ENCODE peak calls at places on chromosomes 2 and 18, in ten cellular contexts. N is NCI-H1105; S is CD4-positive, CD25-positive, alpha-beta regulatory T cell; P is renal cortical epithelial cell; G is effector memory CD8-positive, alpha-beta T cell; Z is AG10803; H is NCI-H1092 treated with DMSO at 0.1 percent for 48 hours; K is epithelial cell of esophagus; D is hippocampal formation; B is EH. W is an unnamed sample.

GRCh38 chr2:177334940-177335543 is 57.5 kb upstream of the AGPS start:
- DNase-seq in D (peak), G (peak), Z (peak), H (peak), P (peak), S (peak), N (peak), B (peak), K (peak), W (no peak)

GRCh38 chr2:240464514-240465241 is 29.2 kb downstream of the GPC1 start:
- DNase-seq in P (no peak), Z (no peak), G (no peak), D (no peak), S (no peak), H (no peak), N (no peak), B (no peak), K (no peak), W (peak)

GRCh38 chr2:96404446-96405373 is 69.1 kb downstream of the NCAPH start:
- DNase-seq in H (peak), Z (no peak), S (no peak), G (no peak), N (peak), B (no peak), D (peak), P (peak), K (no peak), W (no peak)

GRCh38 chr2:70946832-70947442 is 11.2 kb downstream of the ATP6V1B1 start:
- DNase-seq in H (peak), B (peak), P (peak), Z (peak), D (peak), S (peak), N (peak), K (peak), G (peak), W (peak)

GRCh38 chr2:147464737-147465437 is 379.9 kb upstream of the ACVR2A start:
- DNase-seq in Z (no peak), D (no peak), H (no peak), P (peak), S (no peak), B (no peak), N (no peak), G (no peak), K (peak), W (no peak)

GRCh38 chr2:145692971-145693478 is 1173.1 kb upstream of the ZEB2 start:
- DNase-seq in D (no peak), H (no peak), B (peak), G (no peak), P (peak), Z (peak), K (peak), N (no peak), S (no peak), W (no peak)

GRCh38 chr2:194698012-194698411 is 959.0 kb upstream of the SLC39A10 start:
- DNase-seq in N (no peak), G (no peak), B (no peak), Z (no peak), P (no peak), S (no peak), K (no peak), H (no peak), D (no peak), W (no peak)

GRCh38 chr2:118557016-118557415 is 290.4 kb downstream of the EN1 start:
- DNase-seq in D (no peak), K (no peak), Z (no peak), B (no peak), G (no peak), N (no peak), S (no peak), P (no peak), H (no peak), W (no peak)

GRCh38 chr2:203893386-203893785 is 25.8 kb downstream of the CTLA4 start:
- DNase-seq in N (no peak), S (no peak), H (no peak), B (no peak), D (peak), G (no peak), P (no peak), K (no peak), Z (peak), W (no peak)

GRCh38 chr2:200765139-200765951 is 46.4 kb upstream of the BZW1 start:
- DNase-seq in P (peak), D (no peak), K (peak), Z (peak), G (no peak), S (no peak), N (no peak), B (peak), H (no peak), W (no peak)

GRCh38 chr18:12855886-12856285 is 28.2 kb downstream of the PTPN2 start:
- DNase-seq in N (no peak), B (no peak), D (no peak), K (peak), P (no peak), Z (no peak), S (no peak), H (no peak), G (no peak), W (no peak)

GRCh38 chr18:49127606-49128190 is 176.9 kb upstream of the SMAD7 start:
- DNase-seq in H (no peak), S (no peak), D (no peak), Z (no peak), P (no peak), B (no peak), K (no peak), N (no peak), G (no peak), W (no peak)

GRCh38 chr2:185806783-185807182 is 68.2 kb downstream of the FSIP2 start:
- DNase-seq in S (no peak), P (no peak), K (no peak), N (no peak), D (no peak), H (no peak), B (no peak), G (no peak), Z (no peak), W (no peak)

GRCh38 chr2:156659694-156660093 is 223.5 kb downstream of the GPD2 start:
- DNase-seq in K (no peak), Z (no peak), H (no peak), B (no peak), P (no peak), D (no peak), S (no peak), G (no peak), N (no peak), W (no peak)

GRCh38 chr2:76953733-76954347 is 568.3 kb downstream of the LRRTM4 start:
- DNase-seq in H (peak), S (no peak), B (no peak), P (peak), G (no peak), D (no peak), Z (peak), K (peak), N (peak), W (peak)

GRCh38 chr2:54432181-54433020 is 23.7 kb upstream of the SPTBN1 start:
- DNase-seq in D (no peak), K (no peak), H (no peak), S (no peak), G (no peak), N (no peak), Z (peak), B (no peak), P (no peak), W (no peak)

GRCh38 chr2:219638948-219639341 is 11.5 kb downstream of the SLC4A3 start:
- DNase-seq in H (no peak), Z (peak), S (no peak), D (no peak), G (no peak), B (peak), N (no peak), K (no peak), P (no peak), W (no peak)

GRCh38 chr2:96024336-96025106 is 10.2 kb downstream of the GPAT2 start:
- DNase-seq in S (no peak), D (no peak), G (no peak), Z (no peak), B (no peak), P (no peak), K (no peak), N (no peak), H (no peak), W (peak)

GRCh38 chr2:112621792-112622527 is 23.8 kb upstream of the SLC20A1 start:
- DNase-seq in Z (peak), N (no peak), H (no peak), B (peak), K (peak), P (peak), S (no peak), D (no peak), G (no peak), W (no peak)

GRCh38 chr2:105797298-105797819 is 52.6 kb downstream of the NCK2 start:
- DNase-seq in H (no peak), K (peak), B (peak), S (no peak), N (no peak), Z (peak), P (peak), D (no peak), G (peak), W (no peak)

GRCh38 chr2:31335921-31336570 is 78.5 kb downstream of the XDH start:
- DNase-seq in H (no peak), K (peak), P (peak), N (no peak), D (no peak), B (peak), S (no peak), Z (peak), G (no peak), W (no peak)